ENCODE peak calls at places on chromosomes 7 and 10, in six cellular contexts. W is spleen; T is uterus; S is IMR-90; C is effector memory CD4-positive, alpha-beta T cell; P is mesendoderm. D is an unnamed sample.

GRCh38 chr10:24251547-24251946 is 42.6 kb downstream of the KIAA1217 start:
- DNase-seq in W (no peak), T (no peak), S (no peak), C (no peak), P (peak; percentile 72), D (no peak)

GRCh38 chr10:62388328-62388727 is 14.2 kb downstream of the ZNF365 start:
- DNase-seq in W (no peak), T (no peak), S (no peak), C (no peak), P (peak; percentile 16), D (no peak)

GRCh38 chr10:78028438-78029293 is 649 bp downstream of the POLR3A start:
- DNase-seq in W (peak; percentile 78), T (no peak), S (peak; percentile 57), C (peak; percentile 4), P (no peak), D (no peak)

GRCh38 chr7:143484059-143484458 is 6.4 kb downstream of the TAS2R41 start:
- DNase-seq in W (no peak), T (no peak), S (peak; percentile 21), C (no peak), P (no peak), D (no peak)

GRCh38 chr7:44216019-44216418 is 15.2 kb downstream of the YKT6 start:
- DNase-seq in W (peak; percentile 54), T (no peak), S (no peak), C (no peak), P (no peak), D (no peak)

GRCh38 chr10:71941318-71941717 is 22.9 kb upstream of the CHST3 start:
- DNase-seq in W (no peak), T (no peak), S (no peak), C (no peak), P (no peak), D (no peak)

GRCh38 chr7:47379629-47380324 is 202.1 kb downstream of the TNS3 start:
- DNase-seq in W (peak; percentile 41), T (peak; percentile 37), S (peak; percentile 75), C (no peak), P (peak; percentile 67), D (peak; percentile 78)

GRCh38 chr7:94642838-94643653 is 12.9 kb downstream of the SGCE start:
- DNase-seq in W (no peak), T (no peak), S (no peak), C (no peak), P (no peak), D (no peak)

GRCh38 chr7:2004841-2005351 is 227.8 kb downstream of the MAD1L1 start:
- DNase-seq in W (peak; percentile 68), T (peak; percentile 9), S (no peak), C (no peak), P (no peak), D (no peak)

DNA sequence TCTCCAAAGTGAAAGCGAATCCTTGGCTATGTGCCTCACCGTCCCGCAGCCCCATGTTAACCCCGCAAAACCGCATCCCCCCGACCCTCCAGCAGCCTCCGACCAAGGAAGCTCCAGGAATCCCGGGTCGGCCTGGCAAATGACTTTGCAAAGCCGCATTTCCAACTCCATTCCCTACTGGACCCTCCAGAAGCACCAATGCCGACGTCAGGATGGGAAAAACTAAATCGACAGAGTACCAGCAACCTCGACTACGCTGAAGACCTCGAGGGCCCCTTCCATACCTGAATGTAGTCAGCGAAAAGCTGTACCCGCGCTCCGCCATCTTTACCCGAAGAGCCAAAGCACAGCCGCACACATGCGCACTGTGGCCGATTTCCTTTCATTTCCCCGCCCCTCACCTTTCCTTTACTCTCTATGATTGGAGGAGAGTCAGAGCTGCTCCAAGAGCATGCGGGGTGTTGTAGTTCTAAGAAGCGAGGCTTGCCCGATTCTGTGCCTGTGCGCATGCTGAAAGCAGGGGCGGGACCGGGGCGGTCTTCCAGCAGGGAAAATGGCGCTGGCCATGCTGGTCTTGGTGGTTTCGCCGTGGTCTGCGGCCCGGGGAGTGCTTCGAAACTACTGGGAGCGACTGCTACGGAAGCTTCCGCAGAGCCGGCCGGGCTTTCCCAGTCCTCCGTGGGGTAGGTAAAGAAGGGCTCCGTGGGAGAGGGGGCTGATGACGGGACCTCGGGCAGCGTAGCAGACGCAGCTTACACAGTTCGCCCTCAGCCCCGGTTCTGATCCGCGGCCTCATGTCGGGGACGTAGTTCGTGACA is at the start of the genes MRPL32 and PSMA2:
- DNase-seq in W (peak; percentile 98), T (peak; percentile 95), S (peak; percentile 97), C (peak; percentile 90), P (peak; percentile 99), D (peak; percentile 98)
- H3K4me1 ChIP-seq in W (peaks cover 70% of the 10 kb centered on the region), T (peaks cover 8% of the 10 kb centered on the region), S (peaks cover 4% of the 10 kb centered on the region), C (peaks cover 24% of the 10 kb centered on the region), P (peaks cover 5% of the 10 kb centered on the region), D (peaks cover 22% of the 10 kb centered on the region)

GRCh38 chr7:16649196-16649595 is 3.2 kb downstream of the BZW2 start:
- DNase-seq in W (no peak), T (no peak), S (no peak), C (no peak), P (no peak), D (no peak)
- H3K4me1 ChIP-seq in W (peaks cover 46% of the 10 kb centered on the region), T (no peaks in the 10 kb centered on the region), S (peaks cover 4% of the 10 kb centered on the region), C (peaks cover 12% of the 10 kb centered on the region), P (peaks cover 4% of the 10 kb centered on the region), D (peaks cover 12% of the 10 kb centered on the region)

GRCh38 chr7:137936509-137937201 is 65.2 kb downstream of the CREB3L2 start:
- DNase-seq in W (no peak), T (no peak), S (no peak), C (no peak), P (no peak), D (no peak)
- H3K4me1 ChIP-seq in W (peaks cover 55% of the 10 kb centered on the region), T (peaks cover 16% of the 10 kb centered on the region), S (peaks cover 43% of the 10 kb centered on the region), C (peaks cover 21% of the 10 kb centered on the region), P (peaks cover 35% of the 10 kb centered on the region), D (peaks cover 38% of the 10 kb centered on the region)

GRCh38 chr7:99099499-99100077 is 44.3 kb downstream of the SMURF1 start:
- DNase-seq in W (no peak), T (no peak), S (no peak), C (no peak), P (peak; percentile 47), D (no peak)
- H3K4me1 ChIP-seq in W (peaks cover 25% of the 10 kb centered on the region), T (no peaks in the 10 kb centered on the region), S (peaks cover 17% of the 10 kb centered on the region), C (no peaks in the 10 kb centered on the region), P (peaks cover 2% of the 10 kb centered on the region), D (peaks cover 21% of the 10 kb centered on the region)

DNA sequence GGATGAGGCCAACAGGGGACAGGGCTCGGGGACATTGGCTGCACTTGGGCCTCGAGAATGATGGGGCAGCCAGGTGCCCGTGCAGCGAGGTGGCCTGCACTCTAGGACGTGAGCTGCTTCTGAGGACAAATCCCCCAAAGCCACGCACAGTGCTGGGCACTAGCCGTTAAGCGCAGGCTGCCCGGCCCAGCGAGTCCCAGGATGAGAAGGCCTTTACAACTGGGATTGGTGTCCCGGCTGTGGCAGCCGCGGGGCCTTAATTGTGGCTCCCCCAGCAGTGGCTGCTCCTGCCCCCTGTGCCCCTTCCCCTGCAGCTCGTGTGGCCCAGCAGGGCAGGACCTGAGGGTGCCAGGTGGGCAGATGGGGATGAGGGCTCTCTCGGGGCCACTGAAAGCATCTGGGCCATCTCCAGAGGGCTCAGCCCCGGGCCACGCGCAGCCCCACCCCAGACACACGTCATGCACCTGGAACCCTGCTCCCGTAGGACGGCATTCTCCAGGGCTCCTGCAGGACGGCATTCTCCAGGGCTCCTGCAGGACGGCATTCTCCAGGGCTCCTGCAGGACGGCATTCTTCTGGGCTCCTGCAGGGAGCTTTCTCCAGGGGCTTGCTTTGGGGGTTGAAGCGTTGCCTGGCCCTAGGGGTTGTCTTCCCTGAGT is 6.6 kb downstream of the PWWP2B start:
- DNase-seq in W (peak; percentile 68), T (no peak), S (no peak), C (no peak), P (no peak), D (no peak)
- H3K4me1 ChIP-seq in W (peaks cover 99% of the 10 kb centered on the region), T (peaks cover 29% of the 10 kb centered on the region), S (peaks cover 6% of the 10 kb centered on the region), C (peaks cover 9% of the 10 kb centered on the region), P (peaks cover 8% of the 10 kb centered on the region), D (peaks cover 30% of the 10 kb centered on the region)

DNA sequence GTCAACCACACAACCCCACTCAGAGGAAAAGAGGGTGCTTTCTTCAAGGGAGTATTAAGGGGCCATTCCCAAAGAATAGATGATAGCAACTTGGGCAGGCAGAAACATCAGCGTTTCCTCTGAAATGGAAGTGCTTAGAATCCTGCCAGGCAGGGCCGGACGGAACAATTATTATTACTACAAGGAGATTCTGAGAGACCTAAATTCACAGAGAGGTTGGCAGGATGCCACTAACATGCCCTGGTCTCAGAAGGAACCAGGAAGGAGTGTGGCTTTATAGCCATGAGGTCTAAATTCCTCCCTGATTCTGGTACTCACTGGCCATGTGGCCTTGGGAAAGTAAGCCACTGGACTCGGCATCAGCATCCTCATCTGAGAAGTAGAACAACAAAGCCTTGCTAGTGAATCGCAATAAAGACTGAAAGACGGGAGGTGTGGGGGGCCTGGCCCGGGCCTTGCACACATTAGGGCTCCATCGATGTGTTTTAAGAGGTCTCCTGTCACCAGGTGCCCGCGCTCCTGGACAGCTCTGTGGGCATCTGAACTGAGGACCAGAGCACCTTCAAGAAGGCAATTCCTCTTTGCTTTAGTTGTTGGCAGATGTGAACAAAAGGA is 131.5 kb downstream of the OAT start:
- DNase-seq in W (peak; percentile 42), T (no peak), S (no peak), C (no peak), P (no peak), D (no peak)
- H3K4me1 ChIP-seq in W (peaks cover 48% of the 10 kb centered on the region), T (no peaks in the 10 kb centered on the region), S (no peaks in the 10 kb centered on the region), C (no peaks in the 10 kb centered on the region), P (no peaks in the 10 kb centered on the region), D (no peaks in the 10 kb centered on the region)

GRCh38 chr10:11875183-11875498 is 52.0 kb downstream of the PROSER2 start:
- DNase-seq in W (no peak), T (no peak), S (peak; percentile 6), C (no peak), P (no peak), D (no peak)

GRCh38 chr10:11877506-11877905 is 54.4 kb downstream of the PROSER2 start:
- DNase-seq in W (peak; percentile 64), T (no peak), S (no peak), C (no peak), P (no peak), D (no peak)

GRCh38 chr10:11878776-11879175 is 55.6 kb downstream of the PROSER2 start:
- DNase-seq in W (peak; percentile 67), T (no peak), S (no peak), C (no peak), P (no peak), D (no peak)

GRCh38 chr10:11875499-11876281 is 52.5 kb downstream of the PROSER2 start:
- DNase-seq in W (peak; percentile 70), T (peak; percentile 53), S (peak; percentile 87), C (no peak), P (peak; percentile 85), D (peak; percentile 78)

DNA sequence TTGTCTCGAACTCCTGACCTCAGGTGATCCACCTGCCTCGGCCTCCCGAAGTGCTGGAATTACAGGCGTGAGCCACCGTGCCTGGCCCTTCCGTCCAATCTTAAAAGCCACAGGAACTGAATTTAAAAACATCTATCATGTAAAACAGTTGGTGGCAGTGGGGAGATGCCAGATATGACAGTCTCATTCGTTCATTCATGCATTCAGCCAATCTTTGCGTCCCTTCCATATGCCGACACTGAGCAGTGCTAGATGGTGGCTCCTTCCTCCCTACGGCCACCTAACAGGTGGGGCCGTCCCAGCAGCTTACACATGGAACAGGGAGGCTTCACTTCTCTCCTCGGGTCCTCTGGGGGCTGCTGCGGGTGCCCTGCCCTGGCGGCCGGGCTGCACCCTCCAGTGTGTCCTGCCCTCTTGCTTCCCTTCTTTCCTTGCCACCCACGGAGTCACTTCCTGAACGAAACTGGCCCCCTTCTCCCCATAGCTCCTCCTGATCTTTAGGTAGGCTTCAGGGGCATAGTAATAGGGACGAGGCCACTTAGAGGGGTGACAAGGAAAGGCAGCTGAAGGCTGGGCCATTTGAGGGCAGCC is 53.7 kb downstream of the PROSER2 start:
- DNase-seq in W (peak; percentile 51), T (no peak), S (no peak), C (no peak), P (no peak), D (no peak)
- H3K4me1 ChIP-seq in W (peaks cover 44% of the 10 kb centered on the region), T (peaks cover 6% of the 10 kb centered on the region), S (peaks cover 22% of the 10 kb centered on the region), C (peaks cover 6% of the 10 kb centered on the region), P (peaks cover 6% of the 10 kb centered on the region), D (peaks cover 21% of the 10 kb centered on the region)

D was measured in testis.